ENCODE peak calls at places on chromosomes 13 and 19, in four cellular contexts. Z is HCT116, C is K562, D is GM12878. J is an unnamed sample.

GRCh38 chr19:18340237-18340989 is at the start of gene PGPEP1:
- DNase-seq in Z (no peak), C (peak), D (no peak), J (no peak)

GRCh38 chr13:86563308-86563707 is 764.1 kb upstream of the SLITRK6 start:
- DNase-seq in Z (no peak), C (no peak), D (no peak), J (no peak)

GRCh38 chr13:29969286-29969685 is 118.9 kb upstream of the UBL3 start:
- DNase-seq in Z (no peak), C (no peak), D (no peak), J (no peak)

GRCh38 chr13:31631071-31631470 is 108.3 kb upstream of the RXFP2 start:
- DNase-seq in Z (no peak), C (no peak), D (no peak), J (no peak)

GRCh38 chr19:35513231-35513974 is at the start of gene DMKN:
- DNase-seq in Z (peak), C (peak), D (no peak), J (no peak)

GRCh38 chr13:35592457-35592856 is 116.0 kb upstream of the MAB21L1 start:
- DNase-seq in Z (no peak), C (no peak), D (no peak), J (no peak)

GRCh38 chr19:8592231-8593009 is 15.2 kb upstream of the MYO1F start:
- DNase-seq in Z (no peak), C (peak), D (no peak), J (peak)

GRCh38 chr13:105996391-105997028 is 539.0 kb downstream of the EFNB2 start:
- DNase-seq in Z (no peak), C (no peak), D (no peak), J (no peak)

GRCh38 chr19:27972291-27973040 is 1240.5 kb downstream of the UQCRFS1 start:
- DNase-seq in Z (no peak), C (no peak), D (no peak), J (no peak)

GRCh38 chr13:79349011-79349410 is 57.0 kb downstream of the RBM26 start:
- DNase-seq in Z (no peak), C (no peak), D (no peak), J (no peak)

GRCh38 chr13:72662548-72662947 is 64.9 kb downstream of the MZT1 start:
- DNase-seq in Z (no peak), C (no peak), D (no peak), J (no peak)

GRCh38 chr13:71880753-71881541 is 13.9 kb upstream of the DACH1 start:
- DNase-seq in Z (no peak), C (no peak), D (no peak), J (no peak)

GRCh38 chr13:82477436-82477835 is 1404.8 kb downstream of the SLITRK1 start:
- DNase-seq in Z (no peak), C (no peak), D (no peak), J (no peak)

GRCh38 chr13:46124531-46124966 is 19.7 kb upstream of the CPB2 start:
- DNase-seq in Z (no peak), C (no peak), D (no peak), J (no peak)

GRCh38 chr13:45257638-45258338 is 56.9 kb upstream of the KCTD4 start:
- DNase-seq in Z (no peak), C (no peak), D (no peak), J (no peak)

GRCh38 chr19:10388957-10389356 is 8.6 kb upstream of the TYK2 start:
- DNase-seq in Z (peak), C (peak), D (peak), J (peak)

GRCh38 chr13:33154911-33155310 is 130.6 kb downstream of the STARD13 start:
- DNase-seq in Z (no peak), C (no peak), D (no peak), J (no peak)

GRCh38 chr13:60869941-60870613 is 473.1 kb downstream of the TDRD3 start:
- DNase-seq in Z (no peak), C (no peak), D (no peak), J (no peak)

GRCh38 chr19:20616071-20616470 is 45.3 kb downstream of the ZNF626 start:
- DNase-seq in Z (no peak), C (no peak), D (no peak), J (no peak)

GRCh38 chr19:11736696-11737095 is 2.0 kb downstream of the ZNF823 start:
- DNase-seq in Z (no peak), C (peak), D (peak), J (no peak)

GRCh38 chr19:42088471-42089190 is 12.7 kb downstream of the ZNF574 start:
- DNase-seq in Z (no peak), C (no peak), D (no peak), J (no peak)

GRCh38 chr13:51772781-51773180 is 31.2 kb downstream of the DHRS12 start:
- DNase-seq in Z (no peak), C (no peak), D (no peak), J (no peak)

GRCh38 chr13:111245781-111246384 is 74.6 kb upstream of the TEX29 start:
- DNase-seq in Z (no peak), C (no peak), D (no peak), J (no peak)

GRCh38 chr13:67557642-67558241 is 327.6 kb upstream of the PCDH9 start:
- DNase-seq in Z (no peak), C (no peak), D (no peak), J (no peak)

GRCh38 chr19:9835507-9835949 is 410 bp downstream of the PIN1 start:
- DNase-seq in Z (no peak), C (no peak), D (no peak), J (no peak)

GRCh38 chr19:10068205-10068604 is 17.9 kb upstream of the SHFL start:
- DNase-seq in Z (no peak), C (no peak), D (no peak), J (no peak)

GRCh38 chr19:49635530-49636229 is 4.3 kb downstream of the RRAS start:
- DNase-seq in Z (no peak), C (no peak), D (no peak), J (no peak)

GRCh38 chr13:23758783-23759527 is 130.2 kb downstream of the MIPEP start:
- DNase-seq in Z (no peak), C (no peak), D (no peak), J (no peak)

GRCh38 chr19:46303702-46304397 is 7.0 kb downstream of the HIF3A start:
- DNase-seq in Z (peak), C (peak), D (no peak), J (peak)

GRCh38 chr19:2949939-2950285 is 5.1 kb upstream of the ZNF77 start:
- DNase-seq in Z (no peak), C (peak), D (no peak), J (no peak)

GRCh38 chr13:102295316-102296048 is 106.4 kb downstream of the FGF14 start:
- DNase-seq in Z (no peak), C (no peak), D (no peak), J (no peak)

GRCh38 chr19:45340899-45341453 is 426 bp downstream of the KLC3 start:
- DNase-seq in Z (no peak), C (no peak), D (no peak), J (no peak)

GRCh38 chr13:85148009-85148408 is 651.2 kb downstream of the SLITRK6 start:
- DNase-seq in Z (no peak), C (no peak), D (no peak), J (no peak)

DNA sequence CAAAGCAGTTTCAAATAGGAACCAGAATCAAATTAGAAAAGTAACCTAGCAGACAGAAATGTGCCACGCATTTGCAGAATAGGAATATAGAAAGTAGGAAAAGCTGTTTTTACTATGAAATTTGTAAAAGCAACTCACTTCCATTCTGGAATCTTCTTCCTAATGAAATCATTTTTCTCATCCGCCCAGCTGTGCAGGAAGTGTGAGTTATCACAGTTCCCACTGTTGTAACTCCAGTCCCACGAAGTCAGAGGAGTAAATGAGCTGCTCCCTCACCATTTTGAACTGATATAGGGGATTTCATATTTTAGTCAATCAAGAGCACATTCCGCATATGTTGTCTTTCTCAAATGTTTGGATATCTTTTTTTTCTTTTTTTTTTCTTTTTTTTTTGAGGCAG is 230.8 kb downstream of the TBC1D4 start:
- DNase-seq in Z (no peak), C (no peak), D (no peak), J (no peak)
- TF ChIP-seq EGR1 in Z (no peak), C (no peak), D (no peak), J (no peak)

GRCh38 chr19:47778089-47778953 is at the start of gene SELENOW:
- DNase-seq in Z (peak), C (peak), D (peak), J (peak)

GRCh38 chr19:47780215-47780551 is 1.7 kb downstream of the SELENOW start:
- DNase-seq in Z (no peak), C (peak), D (no peak), J (no peak)

GRCh38 chr19:47778954-47779351 is 450 bp downstream of the SELENOW start:
- DNase-seq in Z (no peak), C (no peak), D (no peak), J (no peak)

GRCh38 chr19:47779524-47780214 is 1.2 kb downstream of the SELENOW start:
- DNase-seq in Z (no peak), C (peak), D (no peak), J (no peak)

DNA sequence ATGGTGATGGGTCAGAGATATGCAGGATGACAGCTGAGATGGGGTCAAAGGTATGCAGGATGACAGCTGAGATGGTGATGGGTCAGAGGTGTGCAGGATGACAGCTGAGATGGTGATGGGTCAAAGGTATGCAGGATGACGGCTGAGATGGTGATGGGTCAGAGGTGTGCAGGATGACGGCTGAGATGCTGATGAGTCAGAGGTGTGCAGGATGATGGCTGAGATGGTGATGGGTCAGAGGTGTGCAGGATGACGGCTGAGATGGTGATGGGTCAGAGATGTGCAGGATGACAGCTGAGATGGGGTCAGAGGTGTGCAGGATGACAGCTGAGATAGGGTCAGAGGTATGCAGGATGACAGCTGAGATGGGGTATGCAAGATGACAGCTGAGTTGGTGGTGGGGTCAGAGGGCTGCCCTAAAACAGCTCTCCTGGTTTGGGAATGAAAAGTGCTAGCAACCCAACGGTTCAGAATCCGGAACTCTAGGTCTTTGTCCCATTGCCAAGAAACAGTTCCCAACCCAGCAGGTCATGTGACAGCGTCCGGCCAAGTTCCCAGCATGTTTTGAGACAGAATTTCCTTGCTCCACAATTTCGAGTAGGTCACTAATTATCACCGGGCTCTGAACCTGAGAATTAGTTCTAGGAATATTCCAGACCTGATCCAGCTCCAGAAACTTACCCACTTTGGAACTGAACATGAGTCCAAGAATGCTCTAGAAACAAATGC is 3.3 kb downstream of the SELENOW start:
- DNase-seq in Z (no peak), C (no peak), D (no peak), J (no peak)
- TF ChIP-seq EGR1 in Z (no peak), C (no peak), D (no peak), J (no peak)

GRCh38 chr13:94328336-94329041 is 151.0 kb downstream of the DCT start:
- DNase-seq in Z (no peak), C (no peak), D (no peak), J (no peak)

GRCh38 chr13:94329754-94330551 is 149.5 kb downstream of the DCT start:
- DNase-seq in Z (no peak), C (no peak), D (no peak), J (no peak)

GRCh38 chr13:94330552-94331071 is 148.9 kb downstream of the DCT start:
- DNase-seq in Z (no peak), C (no peak), D (no peak), J (no peak)

GRCh38 chr13:94327318-94327717 is 152.2 kb downstream of the DCT start:
- DNase-seq in Z (no peak), C (no peak), D (peak), J (no peak)

GRCh38 chr13:94329277-94329676 is 150.2 kb downstream of the DCT start:
- DNase-seq in Z (no peak), C (no peak), D (no peak), J (no peak)
- TF ChIP-seq EGR1 in Z (no peak), C (no peak), D (no peak), J (no peak)

GRCh38 chr19:58516246-58516836 is 3.3 kb downstream of the ZBTB45 start:
- DNase-seq in Z (no peak), C (no peak), D (no peak), J (no peak)
- TF ChIP-seq EGR1 in Z (no peak), C (no peak), D (no peak), J (no peak)

GRCh38 chr13:48874165-48874564 is 101.5 kb upstream of the FNDC3A start:
- DNase-seq in Z (no peak), C (no peak), D (no peak), J (no peak)
- TF ChIP-seq EGR1 in Z (no peak), C (no peak), D (no peak), J (no peak)

DNA sequence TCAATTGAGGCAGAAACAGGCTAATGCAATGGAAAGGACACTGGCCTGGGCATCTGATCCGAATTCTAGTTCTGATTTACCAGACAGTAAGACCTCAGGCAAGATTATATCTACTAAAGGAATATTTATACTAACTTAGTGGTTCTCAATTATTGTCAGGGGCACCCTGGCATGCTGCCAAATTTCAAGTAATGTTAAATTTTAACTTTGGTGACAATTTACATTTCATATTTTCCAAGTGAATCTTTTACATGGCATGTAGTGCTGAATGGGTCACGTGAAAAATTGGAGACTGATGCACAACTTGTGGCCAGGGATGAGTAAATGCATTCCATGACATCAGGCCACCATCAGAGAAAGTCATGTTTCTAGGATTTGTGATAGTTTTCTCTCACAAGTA is 202.5 kb upstream of the SOX21 start:
- DNase-seq in Z (no peak), C (no peak), D (no peak), J (no peak)
- TF ChIP-seq EGR1 in Z (no peak), C (no peak), D (no peak), J (no peak)